ENCODE peak calls at places on chromosomes 13 and 19, in seven cellular contexts. J is HepG2, W is breast epithelium, R is SK-N-SH, U is stomach, G is sigmoid colon, O is HCT116. Y is an unnamed sample.

GRCh38 chr13:113916330-113916815 is 52.5 kb upstream of the GAS6 start:
- DNase-seq in G (no peak), R (no peak), J (no peak), W (peak), O (no peak), U (no peak), Y (no peak)

GRCh38 chr19:40596608-40597328 is 4.4 kb upstream of the LTBP4 start:
- DNase-seq in O (peak), W (no peak), G (peak), U (peak), J (peak), R (peak), Y (peak)

GRCh38 chr13:29754486-29754806 is 96.0 kb downstream of the UBL3 start:
- DNase-seq in U (no peak), J (peak), W (no peak), O (peak), G (no peak), R (no peak), Y (peak)

GRCh38 chr13:40665061-40665753 is 1.2 kb downstream of the FOXO1 start:
- DNase-seq in G (no peak), U (peak), W (peak), R (peak), J (no peak), O (no peak), Y (no peak)

GRCh38 chr13:51534075-51534817 is 50.0 kb upstream of the WDFY2 start:
- DNase-seq in R (no peak), J (no peak), W (no peak), G (no peak), O (no peak), U (peak), Y (no peak)

GRCh38 chr19:1264801-1265610 is 4.1 kb upstream of the CIRBP start:
- DNase-seq in R (no peak), O (no peak), G (peak), U (peak), W (peak), J (peak), Y (peak)

GRCh38 chr13:109784590-109785140 is 1.7 kb downstream of the IRS2 start:
- DNase-seq in W (peak), R (peak), G (peak), O (no peak), U (peak), J (no peak), Y (peak)

GRCh38 chr13:56009418-56009817 is 1131.3 kb upstream of the PRR20A start:
- DNase-seq in R (no peak), G (no peak), J (no peak), U (no peak), O (no peak), W (no peak), Y (no peak)

GRCh38 chr13:98751397-98752110 is 918 bp downstream of the SLC15A1 start:
- DNase-seq in W (no peak), G (no peak), O (no peak), J (no peak), R (peak), U (no peak), Y (peak)

GRCh38 chr13:79447741-79448140 is 33.2 kb upstream of the NDFIP2 start:
- DNase-seq in W (no peak), U (no peak), J (no peak), G (no peak), R (no peak), O (no peak), Y (no peak)

GRCh38 chr19:4455742-4456565 is 1.6 kb downstream of the UBXN6 start:
- DNase-seq in U (no peak), R (peak), J (peak), G (peak), W (no peak), O (no peak), Y (no peak)

GRCh38 chr13:84821261-84821660 is 939.0 kb upstream of the SLITRK1 start:
- DNase-seq in O (no peak), G (no peak), R (peak), U (no peak), J (no peak), W (no peak), Y (no peak)

GRCh38 chr13:98802999-98803666 is 50.7 kb upstream of the SLC15A1 start:
- DNase-seq in R (no peak), O (no peak), G (no peak), W (no peak), U (no peak), J (no peak), Y (no peak)

GRCh38 chr19:1749373-1750342 is 3.6 kb upstream of the ONECUT3 start:
- DNase-seq in R (no peak), O (no peak), G (no peak), J (no peak), W (no peak), U (no peak), Y (no peak)

GRCh38 chr19:8596168-8596567 is 14.3 kb downstream of the ADAMTS10 start:
- DNase-seq in W (no peak), O (no peak), J (no peak), R (no peak), U (no peak), G (no peak), Y (no peak)

GRCh38 chr13:82905071-82905470 is 977.2 kb downstream of the SLITRK1 start:
- DNase-seq in U (no peak), O (no peak), J (no peak), G (no peak), R (no peak), W (no peak), Y (no peak)

GRCh38 chr19:31810536-31811109 is 461.4 kb upstream of the TSHZ3 start:
- DNase-seq in O (no peak), G (no peak), J (no peak), W (no peak), U (no peak), R (no peak), Y (no peak)

GRCh38 chr13:69660155-69660554 is 447.5 kb upstream of the ATXN8OS start:
- DNase-seq in O (no peak), W (no peak), U (no peak), G (no peak), R (no peak), J (no peak), Y (no peak)

GRCh38 chr13:44174769-44175425 is 198.7 kb upstream of the SERP2 start:
- DNase-seq in G (no peak), J (no peak), W (no peak), O (no peak), U (peak), R (no peak), Y (no peak)

GRCh38 chr19:6220385-6221191 is 59.2 kb downstream of the MLLT1 start:
- DNase-seq in R (no peak), W (peak), G (peak), J (no peak), U (no peak), O (no peak), Y (no peak)

GRCh38 chr19:3314962-3315675 is 51.3 kb upstream of the NFIC start:
- DNase-seq in G (no peak), U (no peak), O (no peak), W (no peak), R (peak), J (no peak), Y (no peak)

GRCh38 chr13:99258210-99258860 is at the start of gene GPR18:
- DNase-seq in R (no peak), J (no peak), G (no peak), O (no peak), U (no peak), W (no peak), Y (peak)

GRCh38 chr13:51252954-51253531 is 30.8 kb downstream of the FAM124A start:
- DNase-seq in W (no peak), U (no peak), O (no peak), R (no peak), G (no peak), J (no peak), Y (no peak)

GRCh38 chr19:46528601-46529447 is 33.2 kb upstream of the PNMA8B start:
- DNase-seq in R (no peak), W (no peak), J (no peak), O (no peak), U (no peak), G (no peak), Y (no peak)

GRCh38 chr13:25678398-25678797 is 306.6 kb downstream of the ATP8A2 start:
- DNase-seq in J (no peak), W (no peak), G (no peak), R (no peak), O (no peak), U (peak), Y (no peak)

GRCh38 chr19:6587093-6587820 is 3.7 kb downstream of the CD70 start:
- DNase-seq in O (no peak), W (no peak), U (no peak), J (no peak), G (no peak), R (no peak), Y (no peak)

GRCh38 chr19:54817670-54818536 is 1.6 kb downstream of the KIR3DL1 start:
- DNase-seq in U (no peak), O (no peak), J (no peak), W (no peak), G (no peak), R (no peak), Y (no peak)

GRCh38 chr19:19911150-19911549 is 10.4 kb downstream of the ZNF93 start:
- DNase-seq in G (no peak), W (no peak), R (no peak), O (no peak), J (no peak), U (no peak), Y (no peak)

GRCh38 chr13:36251012-36251411 is 36.7 kb upstream of the SOHLH2 start:
- DNase-seq in R (no peak), W (no peak), O (no peak), U (no peak), G (no peak), J (no peak), Y (no peak)

GRCh38 chr13:20702530-20702929 is 969 bp upstream of the IL17D start:
- DNase-seq in J (no peak), R (no peak), U (no peak), W (no peak), G (no peak), O (no peak), Y (peak)

DNA sequence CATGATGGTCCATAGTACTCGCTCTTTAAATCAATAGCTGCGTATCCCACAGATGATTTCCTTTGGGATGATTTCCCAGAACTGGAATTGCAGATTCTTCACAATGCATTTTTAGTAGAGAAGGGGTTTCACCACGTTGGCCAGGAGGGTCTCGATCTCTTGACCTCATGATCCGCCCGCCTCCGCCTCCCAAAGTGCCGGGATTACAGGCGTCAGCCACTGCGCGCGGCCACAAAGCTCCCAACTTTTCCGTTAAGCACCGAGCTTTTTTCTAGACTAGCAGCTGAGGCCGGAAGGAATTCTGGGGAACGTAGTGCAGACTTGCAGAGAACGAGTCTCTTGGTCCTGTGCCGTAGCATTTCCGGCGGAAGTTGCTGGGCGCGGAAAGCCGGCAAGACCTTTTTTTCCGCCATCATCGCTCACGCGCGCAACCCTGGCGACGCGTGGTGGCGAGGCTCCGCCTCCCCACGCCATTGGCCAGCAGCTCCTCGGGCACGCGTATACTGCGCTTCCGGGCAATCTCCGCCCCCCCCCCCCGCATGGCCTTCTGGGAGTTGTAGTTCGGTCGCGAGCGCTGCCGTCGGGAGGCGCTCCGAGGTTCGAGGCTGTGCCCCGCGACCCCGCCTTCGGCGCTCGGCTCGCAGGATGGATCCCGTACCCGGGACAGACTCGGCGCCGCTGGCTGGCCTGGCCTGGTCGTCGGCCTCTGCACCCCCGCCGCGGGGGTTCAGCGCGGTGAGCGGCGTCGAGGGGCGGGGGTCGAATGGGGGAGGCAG is at the start of gene MVB12A:
- DNase-seq in U (peak), G (peak), J (peak), W (peak), O (peak), R (peak), Y (peak)
- TF ChIP-seq POLR2AphosphoS5 in U (peak), G (peak), J (peak), W (peak), O (peak), R (peak), Y (peak)

GRCh38 chr19:12985049-12985776 is 10.1 kb upstream of the NFIX start:
- DNase-seq in J (peak), G (peak), W (peak), U (peak), R (no peak), O (peak), Y (no peak)
- TF ChIP-seq POLR2AphosphoS5 in J (no peak), G (peak), W (no peak), U (no peak), R (no peak), O (peak), Y (no peak)

GRCh38 chr13:32125746-32126145 is 94.2 kb downstream of the FRY start:
- DNase-seq in W (no peak), R (no peak), J (no peak), G (no peak), U (no peak), O (no peak), Y (no peak)

GRCh38 chr13:32126298-32126697 is 94.7 kb downstream of the FRY start:
- DNase-seq in O (no peak), W (no peak), G (no peak), J (no peak), U (no peak), R (no peak), Y (no peak)

GRCh38 chr13:32124743-32125142 is 93.2 kb downstream of the FRY start:
- DNase-seq in J (no peak), W (no peak), G (no peak), O (no peak), R (no peak), U (no peak), Y (no peak)

GRCh38 chr13:32126756-32127155 is 95.2 kb downstream of the FRY start:
- DNase-seq in U (no peak), G (no peak), O (no peak), J (no peak), W (no peak), R (no peak), Y (no peak)

GRCh38 chr13:32125221-32125621 is 93.6 kb downstream of the FRY start:
- DNase-seq in U (no peak), G (peak), W (peak), O (no peak), J (no peak), R (no peak), Y (no peak)
- TF ChIP-seq POLR2AphosphoS5 in U (peak), G (peak), W (no peak), O (no peak), J (no peak), R (no peak), Y (no peak)

DNA sequence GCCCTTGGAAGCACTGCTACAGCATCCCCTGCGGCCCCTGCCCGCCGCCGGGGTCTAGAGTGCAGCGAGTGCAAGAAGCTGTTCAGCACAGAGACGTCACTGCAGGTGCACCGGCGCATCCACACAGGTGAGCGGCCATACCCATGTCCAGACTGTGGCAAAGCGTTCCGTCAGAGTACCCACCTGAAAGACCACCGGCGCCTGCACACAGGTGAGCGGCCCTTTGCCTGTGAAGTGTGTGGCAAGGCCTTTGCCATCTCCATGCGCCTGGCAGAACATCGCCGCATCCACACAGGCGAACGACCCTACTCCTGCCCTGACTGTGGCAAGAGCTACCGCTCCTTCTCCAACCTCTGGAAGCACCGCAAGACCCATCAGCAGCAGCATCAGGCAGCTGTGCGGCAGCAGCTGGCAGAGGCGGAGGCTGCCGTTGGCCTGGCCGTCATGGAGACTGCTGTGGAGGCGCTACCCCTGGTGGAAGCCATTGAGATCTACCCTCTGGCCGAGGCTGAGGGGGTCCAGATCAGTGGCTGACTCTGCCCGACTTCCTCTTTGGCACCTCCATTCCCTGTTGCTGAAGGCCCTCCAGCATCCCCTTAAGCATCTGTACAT is 4.9 kb downstream of the ZNF574 start:
- DNase-seq in U (no peak), R (no peak), J (no peak), O (no peak), W (no peak), G (no peak), Y (no peak)
- TF ChIP-seq POLR2AphosphoS5 in U (no peak), R (no peak), J (no peak), O (no peak), W (no peak), G (no peak), Y (no peak)

DNA sequence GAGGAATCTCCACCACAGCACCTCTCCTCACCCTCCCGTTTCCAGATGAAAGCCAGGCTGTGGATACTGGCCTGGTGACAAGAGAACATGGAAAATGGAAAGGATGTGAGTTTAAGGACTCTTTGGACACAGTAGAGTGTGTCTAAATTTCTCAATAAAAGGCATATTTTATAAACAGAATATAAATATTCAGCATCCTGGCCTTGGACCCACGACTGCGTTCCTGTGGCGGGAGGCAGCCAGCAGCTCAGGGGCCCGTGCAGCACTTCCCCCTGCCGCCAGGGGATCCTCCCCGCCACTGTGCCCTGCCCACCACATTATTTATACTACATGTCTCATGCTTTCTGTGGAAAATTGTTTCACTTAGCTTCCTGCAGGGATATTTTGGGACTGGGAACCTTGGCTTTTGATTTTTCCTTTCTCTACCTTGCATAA is 108.0 kb upstream of the SPATA13 start:
- DNase-seq in U (no peak), R (peak), J (no peak), G (peak), W (no peak), O (no peak), Y (no peak)
- TF ChIP-seq POLR2AphosphoS5 in U (no peak), R (no peak), J (no peak), G (peak), W (no peak), O (no peak), Y (no peak)

GRCh38 chr13:80823472-80823871 is 482.5 kb upstream of the SPRY2 start:
- DNase-seq in J (no peak), W (no peak), O (no peak), G (no peak), U (no peak), R (no peak), Y (no peak)

GRCh38 chr13:80828759-80829158 is 487.8 kb upstream of the SPRY2 start:
- DNase-seq in J (no peak), G (no peak), U (no peak), W (no peak), O (no peak), R (no peak), Y (no peak)

GRCh38 chr13:80825276-80825675 is 484.4 kb upstream of the SPRY2 start:
- DNase-seq in W (no peak), G (no peak), J (no peak), R (no peak), O (no peak), U (no peak), Y (no peak)

GRCh38 chr13:80824231-80824630 is 483.3 kb upstream of the SPRY2 start:
- DNase-seq in U (no peak), J (no peak), W (no peak), G (no peak), R (no peak), O (no peak), Y (no peak)
- TF ChIP-seq POLR2AphosphoS5 in U (peak), J (no peak), W (no peak), G (peak), R (no peak), O (no peak), Y (no peak)

DNA sequence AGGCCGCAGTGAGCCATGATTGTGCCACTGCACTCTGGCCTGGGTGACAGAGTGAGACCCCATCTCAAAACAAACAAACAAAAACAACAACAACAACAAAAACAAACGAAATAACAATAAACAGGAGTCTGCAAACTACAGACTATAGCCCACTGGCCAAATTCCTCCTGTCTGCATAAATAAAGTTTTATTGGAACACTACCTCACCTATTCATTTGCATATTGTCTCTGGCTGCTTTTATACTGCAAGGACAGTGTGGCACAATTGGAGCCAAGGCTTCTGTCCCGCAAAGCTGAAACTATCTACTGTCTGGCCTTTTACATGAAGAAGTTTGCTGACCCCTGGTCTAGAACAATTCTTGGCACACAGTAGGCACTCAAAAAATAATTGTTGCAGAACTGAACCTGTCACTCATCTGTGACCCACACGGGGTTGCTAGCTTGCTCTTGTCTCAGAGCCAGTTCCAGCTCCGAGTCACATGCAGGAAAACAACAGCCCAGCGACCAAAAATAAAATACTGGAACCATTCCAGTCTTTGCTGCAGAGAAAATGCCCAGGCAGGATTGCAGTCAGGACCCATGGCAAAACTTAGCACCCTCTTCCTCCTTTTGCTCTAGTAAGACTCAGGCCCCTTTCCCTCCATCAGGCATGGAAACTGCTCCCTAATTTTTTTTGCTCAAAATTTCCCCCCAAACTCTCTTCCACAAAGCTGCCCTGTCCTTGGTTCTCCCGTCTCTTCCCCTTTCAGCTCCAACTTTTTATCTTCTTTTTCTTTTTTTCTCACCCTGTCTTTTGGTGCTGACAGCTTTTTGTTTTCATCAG is 4.8 kb upstream of the MYH14 start:
- DNase-seq in R (no peak), G (no peak), O (no peak), W (no peak), U (no peak), J (no peak), Y (no peak)
- TF ChIP-seq POLR2AphosphoS5 in R (no peak), G (no peak), O (no peak), W (no peak), U (no peak), J (no peak), Y (no peak)

GRCh38 chr19:49391581-49392399 is 3.7 kb downstream of the KASH5 start:
- DNase-seq in R (peak), U (peak), G (peak), W (peak), O (peak), J (peak), Y (peak)

GRCh38 chr19:49390978-49391304 is 2.9 kb downstream of the KASH5 start:
- DNase-seq in W (no peak), R (no peak), U (no peak), O (no peak), J (no peak), G (no peak), Y (no peak)

GRCh38 chr19:49389406-49389805 is 1.4 kb downstream of the KASH5 start:
- DNase-seq in J (no peak), W (no peak), O (no peak), G (no peak), U (no peak), R (no peak), Y (no peak)

GRCh38 chr19:49390131-49390977 is 2.3 kb downstream of the KASH5 start:
- DNase-seq in W (no peak), J (no peak), O (no peak), G (no peak), R (no peak), U (no peak), Y (no peak)

GRCh38 chr19:49387936-49388372 is at the start of gene KASH5:
- DNase-seq in U (peak), G (peak), W (peak), R (peak), J (no peak), O (no peak), Y (peak)
- TF ChIP-seq POLR2AphosphoS5 in U (no peak), G (no peak), W (no peak), R (peak), J (no peak), O (no peak), Y (no peak)

Y was measured in endothelial cell of umbilical vein.